ENCODE peak calls at places on chromosome 14, in six cellular contexts. K, E, B, X, F and N are unnamed samples.
A peak's percentile ranks its signal among the peaks of the same experiment; 100 is the strongest.

GRCh38 chr14:30559638-30560071 is 697 bp downstream of the G2E3 start:
- DNase-seq in X (no peak), F (peak; percentile 30), B (peak; percentile 42), E (peak; percentile 23), K (no peak), N (no peak)

GRCh38 chr14:95500772-95501401 is 15.6 kb downstream of the SYNE3 start:
- DNase-seq in X (no peak), F (peak; percentile 56), E (no peak), B (peak; percentile 83), K (no peak), N (no peak)

GRCh38 chr14:91113829-91114078 is at the start of gene DGLUCY:
- DNase-seq in X (no peak), E (peak; percentile 80), F (no peak), B (peak; percentile 80), K (peak; percentile 87), N (no peak)

GRCh38 chr14:28879571-28879970 is 113.0 kb downstream of the FOXG1 start:
- DNase-seq in F (no peak), E (no peak), X (no peak), B (no peak), K (no peak), N (no peak)

GRCh38 chr14:103537175-103537990 is 8.4 kb downstream of the TRMT61A start:
- DNase-seq in F (no peak), K (no peak), E (no peak), B (no peak), X (no peak), N (no peak)

GRCh38 chr14:85532981-85533820 is 3.3 kb downstream of the FLRT2 start:
- DNase-seq in F (peak; percentile 88), E (peak; percentile 10), X (peak; percentile 28), B (peak; percentile 91), K (peak; percentile 87), N (no peak)

GRCh38 chr14:50961606-50962259 is 17.4 kb upstream of the PYGL start:
- DNase-seq in F (peak; percentile 59), X (peak; percentile 46), E (no peak), B (peak; percentile 92), K (no peak), N (no peak)

GRCh38 chr14:70808402-70809237 is 693 bp downstream of the MAP3K9 start:
- DNase-seq in E (peak; percentile 67), K (no peak), X (peak; percentile 51), B (no peak), F (peak; percentile 60), N (no peak)

GRCh38 chr14:76929927-76930326 is 98.6 kb downstream of the IRF2BPL start:
- DNase-seq in E (no peak), F (peak; percentile 86), X (no peak), K (no peak), B (no peak), N (no peak)

GRCh38 chr14:102727336-102728095 is 49.7 kb upstream of the TRAF3 start:
- DNase-seq in X (no peak), K (peak; percentile 42), E (no peak), B (peak; percentile 13), F (no peak), N (no peak)

GRCh38 chr14:37580146-37580545 is 14.9 kb downstream of the FOXA1 start:
- DNase-seq in K (no peak), X (no peak), B (no peak), E (no peak), F (peak; percentile 87), N (no peak)

GRCh38 chr14:104135121-104135903 is 3.1 kb upstream of the KIF26A start:
- DNase-seq in E (no peak), B (peak; percentile 4), F (no peak), K (no peak), X (no peak), N (peak; percentile 55)

GRCh38 chr14:23485311-23485710 is 15.8 kb downstream of the NGDN start:
- DNase-seq in E (no peak), X (no peak), K (no peak), B (no peak), F (no peak), N (no peak)

GRCh38 chr14:105857223-105857815 is 330.9 kb downstream of the TMEM121 start:
- DNase-seq in K (peak; percentile 82), E (peak; percentile 0), F (no peak), B (no peak), X (no peak), N (no peak)

GRCh38 chr14:74510955-74511354 is 17.4 kb downstream of the ISCA2 start:
- DNase-seq in X (peak; percentile 60), K (no peak), B (peak; percentile 48), F (peak; percentile 77), E (no peak), N (no peak)

GRCh38 chr14:70086685-70087379 is 101.9 kb downstream of the SLC8A3 start:
- DNase-seq in E (peak; percentile 29), K (peak; percentile 21), X (peak; percentile 14), B (peak; percentile 69), F (peak; percentile 68), N (peak; percentile 9)

GRCh38 chr14:96086032-96086431 is 46.9 kb downstream of the C14orf132 start:
- DNase-seq in F (peak; percentile 79), K (no peak), B (peak; percentile 53), X (peak; percentile 23), E (no peak), N (no peak)

GRCh38 chr14:88005050-88005481 is at the start of gene GPR65:
- DNase-seq in X (no peak), E (no peak), F (no peak), B (peak; percentile 45), K (no peak), N (no peak)

GRCh38 chr14:32263939-32264567 is 61.0 kb upstream of the RNU6-8 start:
- DNase-seq in X (no peak), E (no peak), K (no peak), F (no peak), B (no peak), N (no peak)

GRCh38 chr14:67934087-67934486 is 114.5 kb downstream of the RAD51B start:
- DNase-seq in F (peak; percentile 80), X (no peak), K (no peak), E (peak; percentile 54), B (peak; percentile 93), N (peak; percentile 78)

GRCh38 chr14:103728721-103729120 is 13.1 kb downstream of the ZFYVE21 start:
- DNase-seq in F (no peak), K (no peak), B (no peak), X (no peak), E (no peak), N (no peak)

GRCh38 chr14:91326514-91326832 is 82.0 kb upstream of the GPR68 start:
- DNase-seq in X (no peak), K (no peak), F (no peak), E (no peak), B (no peak), N (no peak)

GRCh38 chr14:75229923-75230792 is 48.5 kb upstream of the FOS start:
- DNase-seq in K (no peak), B (peak; percentile 82), F (peak; percentile 98), E (peak; percentile 46), X (peak; percentile 92), N (no peak)

GRCh38 chr14:77008541-77008940 is 20.0 kb downstream of the IRF2BPL start:
- DNase-seq in K (no peak), E (no peak), F (no peak), X (no peak), B (no peak), N (no peak)

GRCh38 chr14:79856357-79856756 is 354.9 kb downstream of the DIO2 start:
- DNase-seq in X (no peak), F (no peak), E (no peak), K (no peak), B (peak; percentile 53), N (no peak)

GRCh38 chr14:35401853-35402252 is 2.7 kb downstream of the NFKBIA start:
- DNase-seq in B (peak; percentile 60), F (no peak), X (no peak), K (no peak), E (no peak), N (no peak)

GRCh38 chr14:23446291-23446851 is 10.9 kb upstream of the MYH7 start:
- DNase-seq in B (no peak), E (no peak), K (peak; percentile 62), X (no peak), F (peak; percentile 19), N (no peak)